ENCODE peak calls at places on chromosome 14, in seven cellular contexts. O is SW480; V is GM12864; N is GM04504; G is GM13976; Y is A549; A is stimulated activated naive CD8-positive, alpha-beta T cell treated with anti-CD3 and anti-CD28 coated beads, Interleukin-15, Interleukin-2, amounts not matched to agents 100 U/mL and 50 U/mL, for 24 hours. R is an unnamed sample.
A peak's percentile ranks its signal among the peaks of the same experiment; 100 is the strongest.

GRCh38 chr14:30657606-30658163 is 35.6 kb downstream of the SCFD1 start:
- DNase-seq in O (no peak), A (no peak), V (no peak), G (no peak), Y (peak; percentile 17), N (no peak), R (no peak)

GRCh38 chr14:88840926-88841325 is 16.5 kb downstream of the TTC8 start:
- DNase-seq in N (no peak), G (no peak), A (no peak), O (no peak), Y (no peak), V (no peak), R (no peak)

GRCh38 chr14:69093551-69094421 is 59.1 kb downstream of the DCAF5 start:
- DNase-seq in O (peak; percentile 79), G (no peak), Y (no peak), V (no peak), A (no peak), N (no peak), R (no peak)

GRCh38 chr14:20711275-20712069 is 22.9 kb downstream of the ANG start:
- DNase-seq in V (no peak), G (no peak), O (no peak), N (no peak), A (no peak), Y (no peak), R (no peak)

GRCh38 chr14:89121961-89122675 is 294.9 kb downstream of the FOXN3 start:
- DNase-seq in N (no peak), Y (no peak), A (no peak), V (no peak), O (peak; percentile 43), G (no peak), R (peak; percentile 60)

GRCh38 chr14:99325016-99325415 is 53.0 kb upstream of the BCL11B start:
- DNase-seq in V (no peak), G (peak; percentile 8), A (no peak), N (no peak), Y (no peak), O (no peak), R (no peak)

GRCh38 chr14:84857571-84857970 is 672.4 kb upstream of the FLRT2 start:
- DNase-seq in Y (no peak), G (no peak), N (no peak), V (no peak), A (no peak), O (no peak), R (no peak)

GRCh38 chr14:100524233-100524932 is 62.8 kb downstream of the BEGAIN start:
- DNase-seq in G (no peak), Y (no peak), A (no peak), O (no peak), V (no peak), N (no peak), R (no peak)

GRCh38 chr14:35369701-35370191 is 34.8 kb downstream of the NFKBIA start:
- DNase-seq in V (no peak), N (no peak), A (no peak), Y (peak; percentile 73), O (no peak), G (no peak), R (no peak)

GRCh38 chr14:72665259-72665658 is 228.6 kb downstream of the DPF3 start:
- DNase-seq in N (peak; percentile 91), O (peak; percentile 9), V (no peak), A (no peak), G (no peak), Y (peak; percentile 74), R (no peak)

GRCh38 chr14:31283568-31284252 is 76.1 kb upstream of the HECTD1 start:
- DNase-seq in N (no peak), Y (no peak), G (no peak), V (no peak), A (no peak), O (no peak), R (no peak)

GRCh38 chr14:92978229-92979021 is 55.5 kb downstream of the CHGA start:
- DNase-seq in O (no peak), V (no peak), G (no peak), A (no peak), Y (no peak), N (no peak), R (no peak)

GRCh38 chr14:74510211-74510931 is 16.8 kb downstream of the ISCA2 start:
- DNase-seq in A (no peak), N (no peak), Y (no peak), G (no peak), V (no peak), O (no peak), R (no peak)

GRCh38 chr14:23793532-23793931 is 157.4 kb downstream of the DHRS2 start:
- DNase-seq in G (no peak), A (no peak), Y (no peak), V (no peak), N (no peak), O (no peak), R (no peak)

GRCh38 chr14:23621932-23622495 is 14.2 kb upstream of the DHRS2 start:
- DNase-seq in G (no peak), O (no peak), Y (no peak), V (no peak), N (no peak), A (no peak), R (no peak)

GRCh38 chr14:96536807-96537206 is 34.6 kb downstream of the PAPOLA start:
- DNase-seq in Y (no peak), O (no peak), G (no peak), V (no peak), A (no peak), N (no peak), R (no peak)

GRCh38 chr14:69318241-69318640 is 58.3 kb downstream of the GALNT16 start:
- DNase-seq in O (no peak), Y (no peak), N (no peak), G (no peak), A (no peak), V (no peak), R (no peak)

GRCh38 chr14:91997492-91997891 is 42.4 kb downstream of the TRIP11 start:
- DNase-seq in V (no peak), Y (no peak), N (no peak), A (no peak), G (no peak), O (no peak), R (no peak)

GRCh38 chr14:44783899-44784298 is 177.8 kb downstream of the KLHL28 start:
- DNase-seq in V (no peak), N (no peak), A (no peak), G (no peak), Y (no peak), O (no peak), R (no peak)

GRCh38 chr14:89137514-89138163 is 279.4 kb downstream of the FOXN3 start:
- DNase-seq in O (peak; percentile 87), N (peak; percentile 92), V (no peak), A (no peak), G (no peak), Y (peak; percentile 77), R (no peak)

GRCh38 chr14:74658535-74659130 is 46.6 kb upstream of the LTBP2 start:
- DNase-seq in G (no peak), N (no peak), Y (no peak), V (no peak), A (no peak), O (no peak), R (no peak)

GRCh38 chr14:72801381-72801812 is 92.5 kb downstream of the DPF3 start:
- DNase-seq in G (no peak), O (peak; percentile 63), A (no peak), V (no peak), Y (peak; percentile 68), N (peak; percentile 57), R (no peak)

GRCh38 chr14:79549515-79549914 is 661.8 kb downstream of the DIO2 start:
- DNase-seq in A (no peak), N (no peak), G (no peak), V (no peak), O (no peak), Y (no peak), R (no peak)

GRCh38 chr14:65290830-65291229 is 121.7 kb upstream of the FUT8 start:
- DNase-seq in A (peak; percentile 57), G (no peak), N (peak; percentile 83), V (no peak), O (peak; percentile 95), Y (peak; percentile 42), R (no peak)